ENCODE peak calls at places on chromosomes 1 and 21, in seven cellular contexts. U is bronchial epithelial cell, H is pancreas, E is uterus, N is PC-3, P is neural progenitor cell, G is left ventricle myocardium inferior. Q is an unnamed sample.

GRCh38 chr1:79353224-79353623 is 346.7 kb upstream of the ADGRL4 start:
- DNase-seq in E (no peak), P (peak; percentile 47), H (no peak), U (peak; percentile 60), G (no peak), N (peak; percentile 83), Q (peak; percentile 22)

GRCh38 chr1:10795305-10796021 is 983 bp downstream of the CASZ1 start:
- DNase-seq in H (peak; percentile 68), N (peak; percentile 11), G (peak; percentile 37), P (peak; percentile 45), U (no peak), E (no peak), Q (peak; percentile 49)

GRCh38 chr1:50474859-50475809 is 51.9 kb upstream of the DMRTA2 start:
- DNase-seq in N (peak; percentile 51), U (peak; percentile 88), E (no peak), H (no peak), G (no peak), P (peak; percentile 56), Q (no peak)

GRCh38 chr1:180358649-180359048 is 128.6 kb downstream of the LHX4 start:
- DNase-seq in N (no peak), E (no peak), G (peak; percentile 21), H (no peak), P (peak; percentile 28), U (no peak), Q (no peak)

GRCh38 chr21:15872236-15872635 is 142.5 kb downstream of the USP25 start:
- DNase-seq in P (no peak), E (no peak), H (no peak), U (no peak), G (no peak), N (no peak), Q (no peak)

GRCh38 chr1:107821340-107821739 is 143.6 kb downstream of the VAV3 start:
- DNase-seq in N (peak; percentile 6), H (no peak), E (no peak), U (no peak), P (no peak), G (no peak), Q (no peak)

GRCh38 chr1:28564310-28564709 is 11.4 kb downstream of the TRNAU1AP start:
- DNase-seq in H (no peak), G (no peak), N (no peak), U (no peak), E (no peak), P (no peak), Q (no peak)

GRCh38 chr1:8379513-8380186 is 61.7 kb downstream of the SLC45A1 start:
- DNase-seq in U (no peak), H (no peak), P (no peak), G (no peak), N (no peak), E (peak; percentile 14), Q (no peak)

GRCh38 chr1:63635681-63636080 is 42.5 kb downstream of the PGM1 start:
- DNase-seq in P (no peak), H (no peak), N (no peak), U (no peak), E (no peak), G (no peak), Q (no peak)

GRCh38 chr1:161216945-161217712 is 2.0 kb downstream of the FCER1G start:
- DNase-seq in N (no peak), P (no peak), H (no peak), U (peak; percentile 31), E (no peak), G (no peak), Q (no peak)

GRCh38 chr21:38861989-38862683 is 56.4 kb downstream of the ETS2 start:
- DNase-seq in H (no peak), N (no peak), E (no peak), G (no peak), P (no peak), U (no peak), Q (no peak)

GRCh38 chr1:167748901-167749300 is 27.1 kb downstream of the MPZL1 start:
- DNase-seq in P (no peak), U (no peak), H (no peak), G (no peak), N (no peak), E (no peak), Q (no peak)

GRCh38 chr1:15051898-15052528 is 101.5 kb upstream of the TMEM51 start:
- DNase-seq in N (no peak), P (no peak), H (no peak), E (no peak), U (peak; percentile 10), G (no peak), Q (no peak)

GRCh38 chr1:236175642-236176336 is 33.5 kb downstream of the GPR137B start:
- DNase-seq in N (no peak), E (no peak), U (no peak), P (no peak), G (no peak), H (no peak), Q (no peak)

GRCh38 chr21:32457962-32458361 is 45.5 kb downstream of the EVA1C start:
- DNase-seq in E (no peak), P (no peak), N (no peak), G (no peak), U (no peak), H (no peak), Q (no peak)

GRCh38 chr1:37867784-37868183 is 8.4 kb upstream of the MTF1 start:
- DNase-seq in H (no peak), G (no peak), E (no peak), U (no peak), P (no peak), N (no peak), Q (no peak)

GRCh38 chr1:37877991-37878544 is 18.7 kb upstream of the MTF1 start:
- DNase-seq in N (no peak), G (no peak), U (no peak), P (no peak), H (no peak), E (no peak), Q (no peak)

GRCh38 chr1:37868466-37868865 is 9.1 kb upstream of the MTF1 start:
- DNase-seq in U (no peak), E (no peak), G (no peak), H (no peak), N (no peak), P (no peak), Q (no peak)

GRCh38 chr1:37875833-37876232 is 16.4 kb upstream of the MTF1 start:
- DNase-seq in E (no peak), G (no peak), H (no peak), P (no peak), N (peak; percentile 42), U (peak; percentile 51), Q (no peak)

DNA sequence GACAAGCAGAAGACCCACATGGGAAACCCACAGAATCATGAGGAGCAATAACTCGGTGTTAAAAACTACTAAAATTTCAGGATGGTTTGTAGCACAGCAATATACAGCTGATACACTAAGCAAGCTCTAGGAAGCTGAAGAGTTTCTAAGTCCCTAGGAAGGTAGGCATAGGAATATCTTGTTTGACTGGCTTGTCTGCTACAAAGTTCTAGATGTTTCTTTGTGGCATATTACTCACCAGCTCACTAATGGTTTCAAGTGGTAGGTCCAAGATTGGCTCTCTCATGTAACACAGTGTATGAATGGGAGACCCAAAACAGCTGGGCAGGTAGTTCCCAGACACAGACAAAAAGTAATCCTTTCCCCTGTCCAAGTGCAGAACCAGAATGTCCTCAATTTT is 13.3 kb upstream of the MTF1 start:
- DNase-seq in N (no peak), G (no peak), P (no peak), U (no peak), E (no peak), H (no peak), Q (no peak)
- H3K36me3 ChIP-seq in N (peaks cover 7% of the 10 kb centered on the region), G (peaks cover 96% of the 10 kb centered on the region), P (no peaks in the 10 kb centered on the region), U (peaks cover 2% of the 10 kb centered on the region), E (no peaks in the 10 kb centered on the region), H (peaks cover 11% of the 10 kb centered on the region), Q (peaks cover under 1% of the 10 kb centered on the region)

DNA sequence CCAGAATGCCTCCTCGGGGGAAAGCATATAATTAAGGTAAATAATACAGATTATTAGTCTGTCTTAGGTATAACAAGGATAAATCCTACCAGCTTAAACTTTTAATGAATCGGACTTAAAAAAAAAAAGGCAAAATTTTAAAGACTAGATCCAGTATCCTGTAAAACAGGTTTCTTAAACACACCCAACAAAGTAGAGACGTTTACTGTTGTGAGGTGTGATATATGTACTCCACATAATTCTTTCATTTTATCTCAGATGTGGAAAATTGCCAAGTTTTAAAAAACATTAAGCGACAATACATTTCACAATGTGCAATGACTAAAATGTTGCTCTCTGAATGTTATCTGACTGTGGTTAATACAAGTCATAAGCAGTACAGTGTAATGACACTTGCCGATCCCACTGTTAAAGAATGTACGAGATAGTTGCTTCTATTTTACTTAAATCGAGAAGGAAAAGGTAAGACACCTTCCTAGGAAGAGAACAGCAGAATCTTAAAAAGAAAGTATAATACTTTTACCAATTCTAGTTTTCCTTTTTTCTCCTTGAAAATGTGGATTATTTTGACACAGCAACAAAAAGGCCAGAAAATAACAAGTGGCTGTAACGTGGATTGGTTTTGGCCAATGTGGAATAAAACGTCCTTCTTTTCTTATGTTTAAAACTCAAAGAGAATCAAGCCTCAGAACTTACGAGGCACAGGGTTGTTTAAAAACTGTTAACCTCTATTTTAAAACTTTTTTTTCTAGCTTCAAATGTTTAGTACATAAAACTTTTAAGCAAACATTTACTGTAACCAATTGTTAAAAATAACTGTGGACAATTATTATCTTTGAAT is 51.5 kb downstream of the TP53BP2 start:
- DNase-seq in E (no peak), P (no peak), U (peak; percentile 60), G (no peak), N (peak; percentile 39), H (no peak), Q (no peak)
- H3K36me3 ChIP-seq in E (no peaks in the 10 kb centered on the region), P (peaks cover 19% of the 10 kb centered on the region), U (peaks cover 11% of the 10 kb centered on the region), G (peaks cover 78% of the 10 kb centered on the region), N (peaks cover 12% of the 10 kb centered on the region), H (no peaks in the 10 kb centered on the region), Q (no peaks in the 10 kb centered on the region)

GRCh38 chr1:2447274-2448097 is 28.6 kb upstream of the PLCH2 start:
- DNase-seq in H (no peak), E (no peak), P (no peak), U (no peak), N (no peak), G (no peak), Q (no peak)

GRCh38 chr1:2452583-2453315 is 23.3 kb upstream of the PLCH2 start:
- DNase-seq in G (no peak), P (no peak), U (no peak), E (no peak), H (no peak), N (peak; percentile 25), Q (no peak)

GRCh38 chr1:2448098-2448445 is 28.0 kb upstream of the PLCH2 start:
- DNase-seq in E (no peak), U (no peak), P (no peak), H (no peak), N (no peak), G (no peak), Q (no peak)

GRCh38 chr1:2451744-2452582 is 24.1 kb upstream of the PLCH2 start:
- DNase-seq in U (peak; percentile 93), E (no peak), N (peak; percentile 99), G (no peak), P (no peak), H (no peak), Q (no peak)

GRCh38 chr1:2449636-2450454 is 26.2 kb upstream of the PLCH2 start:
- DNase-seq in H (no peak), U (peak; percentile 47), P (no peak), N (peak; percentile 64), G (no peak), E (no peak), Q (no peak)
- H3K36me3 ChIP-seq in H (no peaks in the 10 kb centered on the region), U (peaks cover 8% of the 10 kb centered on the region), P (no peaks in the 10 kb centered on the region), N (no peaks in the 10 kb centered on the region), G (no peaks in the 10 kb centered on the region), E (no peaks in the 10 kb centered on the region), Q (no peaks in the 10 kb centered on the region)

DNA sequence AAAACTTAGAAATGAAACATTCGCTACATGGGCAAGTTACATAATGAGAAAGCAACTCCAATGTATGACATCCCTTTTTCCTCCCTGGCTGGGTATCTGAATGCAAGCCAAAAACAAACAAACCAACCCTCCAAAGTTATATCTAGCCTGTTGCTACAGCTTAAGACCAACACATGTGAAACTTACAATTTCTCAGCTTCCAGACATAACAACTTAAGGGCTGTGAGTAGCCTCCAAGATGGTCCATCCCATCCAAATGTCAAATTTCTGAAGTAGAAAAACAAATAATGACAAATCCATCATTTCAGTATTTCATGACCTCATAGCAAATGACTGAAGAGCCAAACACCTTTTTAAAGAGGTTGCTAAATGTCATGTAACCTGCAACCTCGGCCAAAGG is 19.9 kb downstream of the SETD4 start:
- DNase-seq in H (no peak), G (no peak), U (no peak), N (no peak), E (no peak), P (no peak), Q (no peak)
- H3K36me3 ChIP-seq in H (peaks cover 15% of the 10 kb centered on the region), G (peaks cover 98% of the 10 kb centered on the region), U (peaks cover 15% of the 10 kb centered on the region), N (peaks cover 52% of the 10 kb centered on the region), E (no peaks in the 10 kb centered on the region), P (peaks cover 10% of the 10 kb centered on the region), Q (peaks cover 8% of the 10 kb centered on the region)

Q was measured in prostate gland.